ENCODE peak calls at places on chromosomes 3 and 15, in five cellular contexts. D is memory B cell, Y is brain microvascular endothelial cell, W is AG04450, A is M059J. Q is an unnamed sample.

GRCh38 chr15:82599862-82600261 is 47.3 kb downstream of the CPEB1 start:
- DNase-seq in D (no peak), Y (no peak), W (no peak), A (no peak), Q (no peak)

GRCh38 chr3:128466840-128467541 is at the start of gene DNAJB8:
- DNase-seq in D (no peak), Y (no peak), W (no peak), A (no peak), Q (no peak)

GRCh38 chr3:64568895-64569509 is 118.8 kb downstream of the ADAMTS9 start:
- DNase-seq in D (no peak), Y (no peak), W (no peak), A (no peak), Q (no peak)

GRCh38 chr15:94970096-94970495 is 738.7 kb downstream of the MCTP2 start:
- DNase-seq in D (no peak), Y (no peak), W (no peak), A (no peak), Q (no peak)

GRCh38 chr15:40878785-40879184 is 4.8 kb upstream of the RHOV start:
- DNase-seq in D (no peak), Y (no peak), W (no peak), A (peak; percentile 78), Q (no peak)

GRCh38 chr3:112333386-112334334 is 704 bp downstream of the CD200 start:
- DNase-seq in D (no peak), Y (no peak), W (no peak), A (no peak), Q (peak; percentile 49)

GRCh38 chr3:194330579-194330978 is 20.5 kb downstream of the CPN2 start:
- DNase-seq in D (no peak), Y (no peak), W (no peak), A (peak; percentile 54), Q (no peak)

GRCh38 chr15:71079208-71080044 is 35.8 kb upstream of the THSD4 start:
- DNase-seq in D (no peak), Y (peak; percentile 90), W (no peak), A (peak; percentile 97), Q (no peak)